ENCODE peak calls at places on chromosomes 11 and 22, in seven cellular contexts. C is HFF-Myc, H is GM12864, Z is GM06990, W is fibroblast of the aortic adventitia, K is HFFc6, E is body of pancreas. G is an unnamed sample.

GRCh38 chr11:117668291-117668690 is 128.7 kb downstream of the DSCAML1 start:
- DNase-seq in C (no peak), H (no peak), Z (no peak), W (no peak), K (no peak), E (no peak), G (no peak)

GRCh38 chr11:12150831-12151382 is 40.5 kb downstream of the MICAL2 start:
- DNase-seq in C (no peak), H (no peak), Z (no peak), W (peak), K (peak), E (no peak), G (no peak)

GRCh38 chr11:10456519-10456918 is 1.5 kb downstream of the AMPD3 start:
- DNase-seq in C (no peak), H (no peak), Z (peak), W (peak), K (no peak), E (no peak), G (no peak)

GRCh38 chr11:31810779-31811647 is at the start of gene PAX6:
- DNase-seq in C (no peak), H (peak), Z (peak), W (peak), K (no peak), E (no peak), G (peak)

GRCh38 chr11:91998466-91998865 is 226.2 kb upstream of the FAT3 start:
- DNase-seq in C (no peak), H (no peak), Z (no peak), W (no peak), K (no peak), E (no peak), G (no peak)

GRCh38 chr22:44828193-44828592 is 75.8 kb downstream of the ARHGAP8 start:
- DNase-seq in C (no peak), H (no peak), Z (peak), W (no peak), K (no peak), E (no peak), G (peak)

GRCh38 chr11:94786264-94787126 is 18.3 kb downstream of the AMOTL1 start:
- DNase-seq in C (no peak), H (no peak), Z (no peak), W (peak), K (no peak), E (no peak), G (peak)

GRCh38 chr22:42655693-42656092 is 6.5 kb upstream of the CYB5R3 start:
- DNase-seq in C (no peak), H (peak), Z (peak), W (no peak), K (no peak), E (no peak), G (peak)

GRCh38 chr11:10257478-10257877 is 36.5 kb downstream of the SBF2 start:
- DNase-seq in C (no peak), H (no peak), Z (no peak), W (no peak), K (no peak), E (no peak), G (no peak)

GRCh38 chr11:65428578-65429068 is 6.0 kb downstream of the NEAT1 start:
- DNase-seq in C (no peak), H (no peak), Z (peak), W (peak), K (no peak), E (peak), G (no peak)

GRCh38 chr22:44026630-44027511 is 2.8 kb downstream of the PARVB start:
- DNase-seq in C (no peak), H (peak), Z (peak), W (no peak), K (no peak), E (peak), G (peak)

GRCh38 chr22:45671783-45672563 is at the start of gene ATXN10:
- DNase-seq in C (no peak), H (no peak), Z (peak), W (peak), K (peak), E (peak), G (peak)

GRCh38 chr11:117426297-117426685 is 98.6 kb downstream of the CEP164 start:
- DNase-seq in C (peak), H (no peak), Z (no peak), W (peak), K (peak), E (peak), G (peak)

GRCh38 chr11:104522650-104523049 is 358.7 kb upstream of the PDGFD start:
- DNase-seq in C (no peak), H (no peak), Z (no peak), W (peak), K (no peak), E (peak), G (no peak)

GRCh38 chr22:46833228-46833627 is 70.8 kb downstream of the TBC1D22A start:
- DNase-seq in C (no peak), H (no peak), Z (no peak), W (no peak), K (no peak), E (peak), G (no peak)

GRCh38 chr11:47616726-47617416 is 22.7 kb upstream of the C1QTNF4 start:
- DNase-seq in C (peak), H (no peak), Z (no peak), W (peak), K (peak), E (peak), G (peak)
- TF ChIP-seq CTCF in C (peak), H (peak), Z (peak), W (peak), K (peak), E (peak), G (peak)

DNA sequence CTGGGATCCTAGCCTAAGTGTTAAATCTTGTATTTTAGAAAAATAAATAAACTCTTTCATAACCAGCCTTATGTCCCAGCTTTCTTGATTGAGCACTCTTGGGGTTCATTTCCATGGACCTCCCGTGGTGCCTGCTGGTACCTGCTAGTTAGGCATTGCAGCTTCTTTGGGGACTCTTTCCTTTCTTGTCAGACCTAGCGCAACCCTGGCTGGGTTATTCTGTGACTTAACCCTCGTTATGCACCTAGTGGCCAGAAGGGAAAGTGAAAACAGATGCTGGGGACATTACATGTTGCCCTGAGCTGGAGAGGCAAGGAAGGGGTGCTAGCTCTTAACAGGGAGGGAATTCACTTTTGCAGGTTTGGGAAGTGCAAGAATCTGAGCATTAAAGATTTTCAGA is 46.8 kb downstream of the APIP start:
- DNase-seq in C (no peak), H (no peak), Z (no peak), W (no peak), K (no peak), E (no peak), G (no peak)
- TF ChIP-seq CTCF in C (peak), H (peak), Z (peak), W (peak), K (peak), E (no peak), G (no peak)

GRCh38 chr11:46343520-46343919 is 3.7 kb upstream of the DGKZ start:
- DNase-seq in C (no peak), H (no peak), Z (no peak), W (no peak), K (no peak), E (no peak), G (no peak)

GRCh38 chr11:46347637-46348311 is 511 bp downstream of the DGKZ start:
- DNase-seq in C (no peak), H (no peak), Z (no peak), W (no peak), K (no peak), E (peak), G (no peak)

GRCh38 chr11:46345131-46345597 is 2.1 kb upstream of the DGKZ start:
- DNase-seq in C (no peak), H (no peak), Z (peak), W (no peak), K (no peak), E (no peak), G (peak)

GRCh38 chr11:46346886-46347636 is at the start of gene DGKZ:
- DNase-seq in C (no peak), H (no peak), Z (peak), W (peak), K (peak), E (peak), G (peak)

GRCh38 chr11:46345881-46346484 is 1.3 kb upstream of the DGKZ start:
- DNase-seq in C (no peak), H (no peak), Z (no peak), W (no peak), K (no peak), E (no peak), G (no peak)
- TF ChIP-seq CTCF in C (no peak), H (no peak), Z (no peak), W (no peak), K (no peak), E (no peak), G (no peak)

GRCh38 chr11:4991066-4991465 is 3.6 kb upstream of the OR51L1 start:
- DNase-seq in C (no peak), H (no peak), Z (no peak), W (no peak), K (no peak), E (no peak), G (no peak)
- TF ChIP-seq CTCF in C (no peak), H (peak), Z (peak), W (no peak), K (no peak), E (no peak), G (no peak)

GRCh38 chr22:49317369-49317768 is 510.3 kb downstream of the BRD1 start:
- DNase-seq in C (no peak), H (no peak), Z (no peak), W (no peak), K (no peak), E (no peak), G (no peak)
- TF ChIP-seq CTCF in C (no peak), H (no peak), Z (no peak), W (no peak), K (peak), E (no peak), G (no peak)

GRCh38 chr11:68257477-68258362 is 14.1 kb downstream of the C11orf24 start:
- DNase-seq in C (peak), H (peak), Z (peak), W (peak), K (peak), E (peak), G (peak)
- TF ChIP-seq CTCF in C (peak), H (peak), Z (peak), W (peak), K (peak), E (peak), G (peak)

DNA sequence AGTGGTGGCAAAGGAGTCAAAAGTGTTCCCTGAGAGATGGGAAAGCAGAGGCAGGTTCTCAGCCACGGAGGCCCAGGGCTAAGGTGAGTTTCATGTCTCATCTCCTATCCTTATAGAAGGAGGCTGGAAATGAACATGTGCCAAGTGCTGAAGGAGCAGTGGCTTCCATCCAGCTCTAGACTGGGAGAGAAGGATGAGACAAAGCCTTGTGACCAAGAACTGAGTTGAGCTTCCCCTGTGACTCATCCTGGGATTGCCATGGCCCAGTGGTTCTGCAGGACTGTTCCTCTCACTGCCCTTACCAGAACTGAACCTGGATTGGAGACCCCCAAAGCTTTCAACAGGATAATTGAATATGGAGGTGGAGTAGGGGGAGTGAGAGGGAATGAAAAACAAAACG is 16.7 kb upstream of the OR9Q1 start:
- DNase-seq in C (no peak), H (no peak), Z (no peak), W (peak), K (peak), E (no peak), G (no peak)
- TF ChIP-seq CTCF in C (no peak), H (no peak), Z (no peak), W (no peak), K (no peak), E (no peak), G (no peak)